ENCODE peak calls at places on chromosomes 3 and 15, in four cellular contexts. One of them, this sample, is unnamed.

GRCh38 chr3:8589880-8590556 is 54.6 kb downstream of the SSUH2 start:
- DNase-seq in breast epithelium: peak
- DNase-seq in endothelial cell: no peak
- DNase-seq in fibroblast of the aortic adventitia: peak
- DNase-seq in this sample: no peak

GRCh38 chr3:190644035-190644434 is 130.2 kb downstream of the IL1RAP start:
- DNase-seq in breast epithelium: no peak
- DNase-seq in endothelial cell: no peak
- DNase-seq in fibroblast of the aortic adventitia: no peak
- DNase-seq in this sample: no peak

GRCh38 chr15:64842099-64842940 is 605 bp downstream of the PLEKHO2 start:
- DNase-seq in fibroblast of the aortic adventitia: peak
- DNase-seq in breast epithelium: no peak
- DNase-seq in endothelial cell: peak
- DNase-seq in this sample: no peak

GRCh38 chr15:64781299-64781698 is 5.9 kb upstream of the RBPMS2 start:
- DNase-seq in endothelial cell: no peak
- DNase-seq in breast epithelium: no peak
- DNase-seq in fibroblast of the aortic adventitia: no peak
- DNase-seq in this sample: no peak

GRCh38 chr3:50210510-50211367 is 5.7 kb downstream of the SLC38A3 start:
- DNase-seq in breast epithelium: no peak
- DNase-seq in endothelial cell: no peak
- DNase-seq in fibroblast of the aortic adventitia: no peak
- DNase-seq in this sample: no peak

GRCh38 chr3:69588170-69588569 is 151.1 kb upstream of the MITF start:
- DNase-seq in fibroblast of the aortic adventitia: no peak
- DNase-seq in breast epithelium: no peak
- DNase-seq in endothelial cell: no peak
- DNase-seq in this sample: no peak

GRCh38 chr15:63388511-63388910 is 6.9 kb upstream of the CA12 start:
- DNase-seq in breast epithelium: no peak
- DNase-seq in endothelial cell: no peak
- DNase-seq in fibroblast of the aortic adventitia: no peak
- DNase-seq in this sample: no peak

GRCh38 chr15:50134524-50135024 is 15.5 kb upstream of the ATP8B4 start:
- DNase-seq in breast epithelium: no peak
- DNase-seq in endothelial cell: no peak
- DNase-seq in fibroblast of the aortic adventitia: peak
- DNase-seq in this sample: no peak

GRCh38 chr3:30286007-30286669 is 320.3 kb upstream of the TGFBR2 start:
- DNase-seq in breast epithelium: peak
- DNase-seq in endothelial cell: no peak
- DNase-seq in fibroblast of the aortic adventitia: peak
- DNase-seq in this sample: peak

GRCh38 chr3:126659915-126660886 is 5.3 kb upstream of the TXNRD3 start:
- DNase-seq in endothelial cell: no peak
- DNase-seq in fibroblast of the aortic adventitia: no peak
- DNase-seq in breast epithelium: no peak
- DNase-seq in this sample: no peak

DNA sequence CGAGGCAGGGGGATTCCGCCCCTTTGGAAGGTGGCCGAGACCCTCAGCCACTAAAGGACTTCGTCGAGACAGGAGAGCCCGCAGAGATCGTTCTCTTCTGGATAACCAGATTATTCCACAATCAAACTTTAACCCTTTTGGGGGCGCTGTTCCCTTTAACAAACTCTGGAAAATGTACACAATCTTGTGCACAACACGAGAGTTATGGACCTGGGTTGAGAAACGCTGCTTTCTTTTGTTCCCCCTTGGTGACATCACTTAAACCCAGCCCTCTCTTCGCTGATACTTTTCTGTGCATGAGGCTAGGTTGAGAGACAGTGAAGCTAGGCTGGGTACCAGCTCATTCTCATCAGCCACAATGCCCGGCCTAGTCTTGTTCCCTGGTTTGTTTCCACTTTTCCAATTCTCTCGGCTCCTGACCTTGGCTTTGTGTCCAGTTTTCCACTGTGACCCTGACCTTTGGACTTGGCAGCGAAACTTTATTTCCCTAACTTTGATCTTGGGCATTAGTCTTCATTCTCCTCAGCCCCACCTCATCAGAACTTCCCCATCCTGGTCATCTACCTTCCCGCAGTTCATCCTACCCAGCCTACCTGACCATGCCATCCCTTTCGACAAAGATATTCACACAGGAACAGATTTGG is 797 bp upstream of the ADPGK start:
- DNase-seq in endothelial cell: peak
- DNase-seq in breast epithelium: no peak
- DNase-seq in fibroblast of the aortic adventitia: peak
- DNase-seq in this sample: no peak
- TF ChIP-seq CTCF in endothelial cell: peak
- TF ChIP-seq CTCF in breast epithelium: peak
- TF ChIP-seq CTCF in fibroblast of the aortic adventitia: peak
- TF ChIP-seq CTCF in this sample: no peak

GRCh38 chr3:29283739-29284138 is 2.9 kb downstream of the RBMS3 start:
- DNase-seq in breast epithelium: no peak
- DNase-seq in endothelial cell: no peak
- DNase-seq in fibroblast of the aortic adventitia: no peak
- DNase-seq in this sample: no peak

GRCh38 chr3:29281265-29282228 is 676 bp downstream of the RBMS3 start:
- DNase-seq in endothelial cell: peak
- DNase-seq in fibroblast of the aortic adventitia: peak
- DNase-seq in breast epithelium: no peak
- DNase-seq in this sample: no peak

GRCh38 chr3:29282431-29283296 is 1.8 kb downstream of the RBMS3 start:
- DNase-seq in endothelial cell: no peak
- DNase-seq in breast epithelium: no peak
- DNase-seq in fibroblast of the aortic adventitia: peak
- DNase-seq in this sample: no peak

GRCh38 chr3:29284578-29284977 is 3.7 kb downstream of the RBMS3 start:
- DNase-seq in breast epithelium: no peak
- DNase-seq in fibroblast of the aortic adventitia: peak
- DNase-seq in endothelial cell: no peak
- DNase-seq in this sample: no peak

DNA sequence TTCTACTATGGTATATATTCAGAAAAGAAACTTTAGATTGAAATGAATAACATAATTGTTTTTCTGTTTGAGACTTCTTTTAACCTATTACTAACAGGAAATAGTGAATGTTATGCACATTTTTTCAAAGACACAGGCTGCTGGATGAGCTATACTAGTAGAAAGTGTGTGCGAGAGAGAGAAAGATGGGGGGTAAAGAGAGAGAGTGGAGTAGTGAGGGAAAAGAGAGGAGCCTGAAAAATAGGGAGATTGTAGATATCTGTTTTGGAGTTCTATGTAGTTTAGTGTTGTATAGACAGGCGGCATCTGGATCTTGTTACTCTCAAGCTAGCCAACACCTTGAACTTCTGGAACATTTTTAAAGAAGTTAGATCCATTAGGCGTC is 2.4 kb downstream of the RBMS3 start:
- DNase-seq in fibroblast of the aortic adventitia: peak
- DNase-seq in endothelial cell: no peak
- DNase-seq in breast epithelium: no peak
- DNase-seq in this sample: no peak
- TF ChIP-seq CTCF in fibroblast of the aortic adventitia: no peak
- TF ChIP-seq CTCF in endothelial cell: no peak
- TF ChIP-seq CTCF in breast epithelium: no peak
- TF ChIP-seq CTCF in this sample: no peak

GRCh38 chr15:96342611-96343528 is 12.4 kb downstream of the NR2F2 start:
- DNase-seq in endothelial cell: peak
- DNase-seq in breast epithelium: no peak
- DNase-seq in fibroblast of the aortic adventitia: no peak
- DNase-seq in this sample: no peak

GRCh38 chr15:96340611-96341464 is 10.3 kb downstream of the NR2F2 start:
- DNase-seq in endothelial cell: peak
- DNase-seq in breast epithelium: peak
- DNase-seq in fibroblast of the aortic adventitia: peak
- DNase-seq in this sample: no peak

GRCh38 chr15:96343529-96344072 is 13.1 kb downstream of the NR2F2 start:
- DNase-seq in endothelial cell: no peak
- DNase-seq in breast epithelium: no peak
- DNase-seq in fibroblast of the aortic adventitia: no peak
- DNase-seq in this sample: no peak

GRCh38 chr15:96341465-96342142 is 11.1 kb downstream of the NR2F2 start:
- DNase-seq in breast epithelium: peak
- DNase-seq in endothelial cell: peak
- DNase-seq in fibroblast of the aortic adventitia: no peak
- DNase-seq in this sample: no peak

DNA sequence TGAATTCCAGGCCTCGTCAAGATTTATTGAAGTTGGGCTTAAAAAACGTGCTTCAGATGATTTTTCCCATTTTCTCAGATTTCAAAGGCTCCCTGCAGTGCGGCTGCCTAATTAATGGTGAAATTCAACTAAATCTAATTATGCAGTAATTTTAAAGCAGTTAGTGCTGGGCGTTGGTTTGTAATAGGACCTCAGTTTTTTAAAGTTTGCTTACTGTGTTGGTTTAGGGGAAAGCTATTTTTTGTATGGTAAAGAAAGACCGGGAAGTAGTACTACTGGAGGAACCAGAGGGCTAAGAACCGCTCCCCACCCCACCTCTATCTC is 11.6 kb downstream of the NR2F2 start:
- DNase-seq in endothelial cell: no peak
- DNase-seq in fibroblast of the aortic adventitia: no peak
- DNase-seq in breast epithelium: no peak
- DNase-seq in this sample: no peak
- TF ChIP-seq CTCF in endothelial cell: no peak
- TF ChIP-seq CTCF in fibroblast of the aortic adventitia: no peak
- TF ChIP-seq CTCF in breast epithelium: no peak
- TF ChIP-seq CTCF in this sample: no peak

GRCh38 chr3:57078366-57079220 is 18.1 kb downstream of the SPATA12 start:
- DNase-seq in endothelial cell: peak
- DNase-seq in fibroblast of the aortic adventitia: peak
- DNase-seq in breast epithelium: peak
- DNase-seq in this sample: no peak
- TF ChIP-seq CTCF in endothelial cell: no peak
- TF ChIP-seq CTCF in fibroblast of the aortic adventitia: peak
- TF ChIP-seq CTCF in breast epithelium: no peak
- TF ChIP-seq CTCF in this sample: no peak

GRCh38 chr3:11221818-11222217 is 50.4 kb upstream of the ATG7 start:
- DNase-seq in fibroblast of the aortic adventitia: no peak
- DNase-seq in endothelial cell: no peak
- DNase-seq in breast epithelium: no peak
- DNase-seq in this sample: no peak
- TF ChIP-seq CTCF in fibroblast of the aortic adventitia: peak
- TF ChIP-seq CTCF in endothelial cell: no peak
- TF ChIP-seq CTCF in breast epithelium: no peak
- TF ChIP-seq CTCF in this sample: no peak

This sample was measured in omental fat pad.